ENCODE peak calls at places on chromosome 11, in six cellular contexts. D, P, X, G, F and C are unnamed samples.

GRCh38 chr11:71453911-71454304 is 905 bp downstream of the NADSYN1 start:
- DNase-seq in X (no peak), F (no peak), P (no peak), D (no peak), G (no peak), C (no peak)

GRCh38 chr11:35539781-35540281 is 14.4 kb upstream of the PAMR1 start:
- DNase-seq in F (no peak), G (peak), P (no peak), D (no peak), X (peak), C (peak)

GRCh38 chr11:130122141-130122575 is 37.4 kb upstream of the ST14 start:
- DNase-seq in P (no peak), D (no peak), G (no peak), F (no peak), X (no peak), C (no peak)

GRCh38 chr11:35167451-35167954 is 28.5 kb downstream of the CD44 start:
- DNase-seq in P (no peak), D (no peak), F (no peak), X (no peak), G (peak), C (no peak)

GRCh38 chr11:30357872-30358271 is 35.0 kb downstream of the ARL14EP start:
- DNase-seq in P (no peak), X (no peak), F (no peak), G (no peak), D (no peak), C (no peak)

GRCh38 chr11:46290598-46291309 is 13.3 kb downstream of the CREB3L1 start:
- DNase-seq in P (no peak), D (no peak), X (peak), F (peak), G (peak), C (peak)

GRCh38 chr11:129950319-129951034 is 52.2 kb downstream of the PRDM10 start:
- DNase-seq in D (peak), X (peak), F (peak), G (peak), P (no peak), C (no peak)

GRCh38 chr11:96781082-96781481 is 391.3 kb downstream of the JRKL start:
- DNase-seq in F (no peak), X (no peak), G (peak), P (no peak), D (no peak), C (no peak)

GRCh38 chr11:88384004-88384677 is 46.6 kb upstream of the CTSC start:
- DNase-seq in F (no peak), D (no peak), P (peak), X (peak), G (peak), C (no peak)

GRCh38 chr11:131723088-131723487 is 352.7 kb downstream of the NTM start:
- DNase-seq in F (no peak), P (no peak), G (no peak), D (no peak), X (no peak), C (no peak)

GRCh38 chr11:48055292-48056132 is 75.2 kb downstream of the PTPRJ start:
- DNase-seq in G (peak), P (no peak), F (peak), X (peak), D (no peak), C (no peak)

GRCh38 chr11:68979931-68980775 is 633 bp downstream of the MRGPRD start:
- DNase-seq in D (peak), G (no peak), X (no peak), F (peak), P (no peak), C (no peak)

GRCh38 chr11:57499413-57499982 is 16.0 kb downstream of the SLC43A1 start:
- DNase-seq in X (peak), D (peak), F (peak), P (peak), G (peak), C (peak)

GRCh38 chr11:86218125-86219081 is 26.1 kb upstream of the EED start:
- DNase-seq in F (peak), D (peak), P (peak), X (peak), G (peak), C (peak)
- H3K4me3 ChIP-seq in F (no peak), D (peak), P (peak), X (peak), G (peak), C (no peak)

DNA sequence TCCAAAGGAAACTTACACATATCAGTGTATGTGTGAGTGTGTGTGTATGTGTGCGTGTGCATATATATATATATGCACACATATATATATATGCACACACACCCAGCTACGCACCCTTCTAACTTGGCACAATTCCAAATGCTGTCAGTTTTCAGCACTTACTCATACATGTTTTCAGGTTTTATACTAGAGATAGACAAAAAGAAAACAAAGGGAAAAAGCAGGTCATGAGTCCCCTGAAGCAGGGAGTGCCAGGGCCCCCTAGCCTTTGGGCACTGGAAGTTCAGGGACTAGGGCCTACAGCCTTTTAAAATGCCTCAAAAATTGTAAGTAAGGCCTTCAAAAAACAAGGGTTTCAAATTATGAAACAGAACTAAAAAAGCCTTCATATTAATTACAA is 265.4 kb downstream of the CADM1 start:
- DNase-seq in D (no peak), F (no peak), P (no peak), X (no peak), G (no peak), C (no peak)
- TF ChIP-seq CTCF in D (no peak), F (no peak), P (no peak), X (peak), G (no peak), C (no peak)

DNA sequence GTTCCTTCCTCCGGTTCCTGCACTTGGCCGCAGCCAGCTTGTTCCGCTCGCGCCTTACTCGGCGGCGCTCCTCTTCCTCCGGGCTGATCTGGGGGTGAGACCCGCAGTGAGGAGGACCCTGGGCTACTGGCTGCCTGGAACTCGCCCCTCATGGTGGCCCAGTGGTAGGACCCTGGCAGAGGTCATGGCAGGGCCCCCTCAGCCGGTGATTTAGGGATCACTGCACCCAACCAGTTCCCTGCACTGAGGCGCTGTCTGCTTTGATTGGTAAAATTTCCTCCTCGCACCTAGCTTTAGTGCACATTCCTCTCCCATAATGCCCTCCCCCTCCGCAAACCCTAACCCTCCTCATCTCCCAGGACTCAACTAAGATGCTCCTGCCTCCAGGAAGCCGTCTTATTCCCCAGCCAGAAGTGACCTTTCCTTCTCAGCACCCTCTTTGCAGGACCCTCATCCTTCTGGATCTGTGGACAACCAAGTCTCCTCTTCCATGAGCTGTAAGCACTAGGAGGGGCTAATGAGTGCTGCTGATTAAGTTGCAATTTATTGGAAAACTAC is 3.6 kb downstream of the CCDC85B start:
- DNase-seq in F (no peak), X (no peak), D (no peak), P (no peak), G (no peak), C (no peak)
- H3K4me3 ChIP-seq in F (no peak), X (no peak), D (peak), P (no peak), G (peak), C (peak)

GRCh38 chr11:60607483-60607882 is 91.9 kb upstream of the MS4A8 start:
- DNase-seq in X (no peak), P (no peak), F (no peak), G (no peak), D (no peak), C (no peak)
- TF ChIP-seq CTCF in X (no peak), P (no peak), F (no peak), G (no peak), D (no peak), C (no peak)

DNA sequence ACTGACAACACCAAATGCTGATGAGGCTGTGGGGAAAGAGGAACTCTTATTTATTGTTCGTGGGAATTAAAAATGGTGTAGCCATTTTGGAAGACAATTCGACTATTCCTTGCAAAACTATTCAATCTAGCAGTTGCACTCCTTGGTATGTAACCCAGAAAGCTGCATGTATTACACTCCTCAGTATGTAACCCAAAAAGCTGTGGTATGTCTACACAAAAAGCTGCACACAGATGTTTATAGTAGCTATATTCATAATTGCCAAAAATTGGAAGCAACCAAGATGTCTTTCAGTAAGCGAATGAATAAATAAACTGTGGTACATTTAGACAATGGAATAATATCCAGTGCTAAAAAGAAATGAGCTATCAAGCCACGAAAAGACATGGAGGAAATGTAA is 4.9 kb downstream of the NNMT start:
- DNase-seq in P (no peak), F (no peak), G (no peak), X (no peak), D (no peak), C (no peak)
- H3K4me3 ChIP-seq in P (peak), F (no peak), G (peak), X (peak), D (no peak), C (no peak)

GRCh38 chr11:1919428-1920127 is at the start of gene TNNT3:
- DNase-seq in P (no peak), X (no peak), F (no peak), G (no peak), D (no peak), C (no peak)

GRCh38 chr11:1916986-1917522 is 2.4 kb upstream of the TNNT3 start:
- DNase-seq in P (no peak), D (no peak), X (no peak), F (peak), G (no peak), C (no peak)

GRCh38 chr11:1918436-1919315 is 827 bp upstream of the TNNT3 start:
- DNase-seq in D (peak), X (no peak), P (no peak), G (no peak), F (no peak), C (no peak)

GRCh38 chr11:1916132-1916985 is 3.1 kb upstream of the TNNT3 start:
- DNase-seq in X (no peak), D (peak), F (peak), G (no peak), P (no peak), C (no peak)

GRCh38 chr11:1917523-1918435 is 1.7 kb upstream of the TNNT3 start:
- DNase-seq in D (peak), X (no peak), G (no peak), F (no peak), P (no peak), C (no peak)
- TF ChIP-seq CTCF in D (no peak), X (peak), G (peak), F (peak), P (no peak), C (peak)

GRCh38 chr11:64776875-64777274 is 1.5 kb downstream of the SF1 start:
- DNase-seq in F (no peak), P (no peak), D (peak), X (no peak), G (no peak), C (no peak)

GRCh38 chr11:64778223-64778472 is 194 bp downstream of the SF1 start:
- DNase-seq in X (no peak), D (no peak), F (no peak), G (no peak), P (no peak), C (no peak)

GRCh38 chr11:64777449-64778222 is 706 bp downstream of the SF1 start:
- DNase-seq in X (peak), F (peak), P (peak), D (peak), G (peak), C (no peak)

GRCh38 chr11:64778473-64779298 is at the start of gene SF1:
- DNase-seq in X (peak), D (peak), P (peak), F (peak), G (peak), C (peak)

GRCh38 chr11:64776425-64776824 is 1.9 kb downstream of the SF1 start:
- DNase-seq in D (no peak), P (no peak), G (no peak), F (no peak), X (no peak), C (no peak)
- H3K4me3 ChIP-seq in D (peak), P (peak), G (peak), F (peak), X (peak), C (peak)

DNA sequence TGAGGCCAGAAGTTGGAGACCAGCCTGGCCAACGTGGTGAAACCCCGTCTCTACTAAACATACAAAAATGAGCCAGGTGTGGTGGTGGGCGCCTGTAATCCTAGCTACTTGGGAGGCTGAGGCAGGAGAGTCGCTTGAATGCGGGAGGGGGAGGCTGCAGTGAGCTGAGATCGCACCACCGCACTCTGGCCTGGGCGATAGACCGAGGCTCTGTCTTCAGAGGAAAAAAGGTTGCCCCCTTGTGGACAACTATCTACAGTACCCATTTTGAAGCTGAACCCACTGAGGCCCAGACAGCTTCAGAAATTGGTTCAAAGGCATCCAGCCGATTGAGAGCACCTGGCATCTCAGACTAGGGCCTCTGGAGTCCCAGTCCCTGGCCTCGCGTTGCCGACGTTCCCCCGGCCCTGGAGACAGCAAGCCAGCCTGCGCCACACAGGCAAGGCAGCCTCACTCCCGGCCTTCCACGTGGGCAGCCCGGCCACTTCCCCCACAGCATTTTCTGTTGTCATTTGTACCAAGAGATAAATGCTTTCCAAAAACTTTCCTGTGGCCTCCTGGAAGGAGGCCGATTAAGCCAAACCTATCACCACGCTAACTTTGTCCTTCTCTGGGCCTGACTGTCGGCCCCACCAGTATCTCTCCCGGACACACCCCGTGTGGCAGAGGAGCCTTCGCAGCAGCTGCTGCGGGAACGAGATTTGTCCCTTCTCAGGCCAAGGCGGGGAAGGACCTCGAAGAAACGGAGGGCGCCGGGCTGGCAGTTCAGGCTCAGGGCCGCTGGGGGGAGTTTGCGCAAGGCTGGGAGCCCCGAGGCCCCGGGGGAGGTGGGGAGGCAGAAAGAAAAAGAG is 82.8 kb downstream of the FLI1 start:
- DNase-seq in P (peak), G (peak), F (peak), X (peak), D (no peak), C (no peak)
- TF ChIP-seq CTCF in P (peak), G (peak), F (peak), X (peak), D (peak), C (peak)